ENCODE peak calls at places on chromosomes 3 and 15, in nine cellular contexts. A is trophoblast cell, J is tibial artery, G is heart right ventricle, L is OCI-LY7, P is Panc1, R is pancreas, T is lower lobe of right lung, S is left ventricle myocardium inferior. Y is an unnamed sample.

GRCh38 chr3:32743934-32744333 is 58.9 kb downstream of the CNOT10 start:
- DNase-seq in T (no peak), J (no peak), P (no peak), S (no peak), R (no peak), L (no peak), A (peak; percentile 64), G (no peak), Y (no peak)

GRCh38 chr3:159586587-159587202 is 401.9 kb upstream of the IL12A start:
- DNase-seq in L (no peak), S (no peak), T (no peak), P (no peak), G (no peak), J (no peak), A (peak; percentile 24), R (no peak), Y (no peak)

GRCh38 chr3:101939391-101939790 is 90.1 kb downstream of the NFKBIZ start:
- DNase-seq in J (no peak), A (no peak), R (no peak), S (no peak), P (no peak), T (no peak), L (no peak), G (no peak), Y (no peak)

GRCh38 chr3:112557980-112558379 is 3.8 kb downstream of the ATG3 start:
- DNase-seq in A (no peak), G (no peak), L (no peak), S (no peak), P (no peak), T (no peak), J (no peak), R (no peak), Y (no peak)

GRCh38 chr3:149813367-149814281 is 609 bp downstream of the RNF13 start:
- DNase-seq in R (no peak), S (no peak), A (peak; percentile 93), G (peak; percentile 15), L (peak; percentile 32), P (no peak), J (no peak), T (no peak), Y (peak; percentile 11)

GRCh38 chr15:84799511-84800187 is 17.5 kb upstream of the ALPK3 start:
- DNase-seq in J (no peak), R (no peak), P (no peak), G (no peak), A (no peak), S (no peak), L (no peak), T (no peak), Y (no peak)

GRCh38 chr3:66038726-66039589 is at the start of gene MAGI1:
- DNase-seq in G (peak; percentile 94), S (peak; percentile 87), P (peak; percentile 79), A (peak; percentile 79), J (peak; percentile 95), L (peak; percentile 81), R (peak; percentile 91), T (peak; percentile 89), Y (no peak)

GRCh38 chr3:156491192-156491591 is 63.7 kb downstream of the SSR3 start:
- DNase-seq in R (no peak), L (no peak), J (no peak), P (no peak), T (no peak), G (no peak), S (no peak), A (no peak), Y (no peak)

GRCh38 chr3:108420926-108421325 is 89.5 kb downstream of the MYH15 start:
- DNase-seq in R (no peak), T (no peak), L (no peak), J (no peak), P (no peak), G (no peak), A (peak; percentile 66), S (no peak), Y (no peak)

GRCh38 chr3:20849975-20850374 is 664.0 kb upstream of the SGO1 start:
- DNase-seq in G (no peak), T (no peak), P (no peak), L (no peak), J (no peak), S (no peak), R (no peak), A (no peak), Y (no peak)

GRCh38 chr3:189677667-189678066 is 46.5 kb downstream of the TP63 start:
- DNase-seq in G (no peak), P (no peak), T (no peak), A (no peak), L (no peak), J (no peak), S (no peak), R (no peak), Y (no peak)

GRCh38 chr3:73727117-73727802 is 102.5 kb upstream of the PDZRN3 start:
- DNase-seq in L (no peak), P (no peak), S (no peak), G (no peak), J (no peak), T (no peak), R (no peak), A (peak; percentile 42), Y (no peak)

GRCh38 chr15:33500432-33500831 is 189.7 kb downstream of the RYR3 start:
- DNase-seq in P (no peak), T (no peak), R (no peak), S (no peak), A (no peak), L (no peak), G (no peak), J (no peak), Y (no peak)

GRCh38 chr15:98787936-98788757 is 139.8 kb downstream of the IGF1R start:
- DNase-seq in T (peak; percentile 49), G (no peak), L (no peak), P (no peak), J (no peak), S (no peak), A (peak; percentile 48), R (no peak), Y (no peak)

GRCh38 chr3:39978293-39978692 is 168.9 kb downstream of the MYRIP start:
- DNase-seq in T (no peak), J (no peak), P (no peak), A (no peak), L (no peak), S (no peak), G (no peak), R (no peak), Y (no peak)

GRCh38 chr15:82538961-82539689 is 1.1 kb downstream of the RPS17 start:
- DNase-seq in L (no peak), P (no peak), J (no peak), G (no peak), R (no peak), A (no peak), S (no peak), T (no peak), Y (no peak)

GRCh38 chr3:69273895-69274294 is 112.0 kb downstream of the FRMD4B start:
- DNase-seq in T (no peak), P (no peak), G (no peak), A (peak; percentile 66), S (no peak), R (no peak), L (no peak), J (no peak), Y (no peak)

GRCh38 chr3:33718595-33718907 is 497 bp upstream of the CLASP2 start:
- DNase-seq in J (no peak), R (no peak), P (no peak), A (no peak), S (no peak), G (no peak), L (no peak), T (no peak), Y (no peak)

GRCh38 chr15:81069909-81070308 is 64.2 kb upstream of the CFAP161 start:
- DNase-seq in S (no peak), T (no peak), P (no peak), R (no peak), G (peak; percentile 25), J (no peak), L (no peak), A (no peak), Y (no peak)
- H3K4me1 ChIP-seq in S (peaks cover 28% of the 10 kb centered on the region), T (no peaks in the 10 kb centered on the region), P (no peaks in the 10 kb centered on the region), R (peaks cover 4% of the 10 kb centered on the region), G (peaks cover 3% of the 10 kb centered on the region), J (no peaks in the 10 kb centered on the region), L (no peaks in the 10 kb centered on the region), A (no peaks in the 10 kb centered on the region), Y (no peaks in the 10 kb centered on the region)

GRCh38 chr15:67361100-67361499 is 106.5 kb downstream of the IQCH start:
- DNase-seq in A (no peak), S (no peak), J (no peak), R (no peak), L (no peak), T (no peak), P (no peak), G (no peak), Y (no peak)

GRCh38 chr15:67358812-67359211 is 104.2 kb downstream of the IQCH start:
- DNase-seq in G (no peak), S (no peak), P (no peak), A (no peak), J (no peak), T (no peak), R (peak; percentile 64), L (no peak), Y (no peak)

GRCh38 chr15:67359431-67360082 is 105.0 kb downstream of the IQCH start:
- DNase-seq in J (no peak), L (no peak), T (no peak), S (no peak), G (no peak), A (no peak), R (no peak), P (no peak), Y (no peak)
- H3K27ac ChIP-seq in J (no peak overlapping the region), L (no peak overlapping the region), T (no peak overlapping the region), S (no peak overlapping the region), G (no peak overlapping the region), A (no peak overlapping the region), R (peak overlapping the region; percentile 87), P (no peak overlapping the region), Y (no peak overlapping the region)

DNA sequence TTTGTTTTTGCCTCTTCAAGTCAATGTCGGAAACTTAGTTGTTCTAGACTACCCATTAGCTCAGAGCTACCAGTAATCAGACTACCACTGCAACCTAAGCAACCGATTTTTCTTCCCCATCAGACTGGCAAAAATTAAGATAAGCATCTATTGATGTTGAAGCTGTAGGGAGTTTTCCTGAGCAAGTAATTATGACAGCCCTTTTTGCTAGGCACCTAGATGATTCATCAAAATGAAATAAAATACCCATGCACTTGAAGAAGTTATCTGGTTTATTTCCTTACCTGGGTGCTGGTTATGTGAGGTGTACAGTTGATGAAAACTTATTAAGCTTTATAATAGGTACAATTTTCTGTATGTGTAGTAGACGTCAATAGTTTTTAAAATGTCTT is 554 bp upstream of the COMMD4 start:
- DNase-seq in L (no peak), J (no peak), S (no peak), T (no peak), P (no peak), A (no peak), R (no peak), G (no peak), Y (no peak)
- H3K4me3 ChIP-seq in L (peak overlapping the region; percentile 93), J (peak overlapping the region; percentile 63), S (peak overlapping the region; percentile 98), T (peak overlapping the region; percentile 93), P (peak overlapping the region; percentile 78), A (no peak overlapping the region), R (no peak overlapping the region), G (peak overlapping the region; percentile 73), Y (peak overlapping the region; percentile 47)

DNA sequence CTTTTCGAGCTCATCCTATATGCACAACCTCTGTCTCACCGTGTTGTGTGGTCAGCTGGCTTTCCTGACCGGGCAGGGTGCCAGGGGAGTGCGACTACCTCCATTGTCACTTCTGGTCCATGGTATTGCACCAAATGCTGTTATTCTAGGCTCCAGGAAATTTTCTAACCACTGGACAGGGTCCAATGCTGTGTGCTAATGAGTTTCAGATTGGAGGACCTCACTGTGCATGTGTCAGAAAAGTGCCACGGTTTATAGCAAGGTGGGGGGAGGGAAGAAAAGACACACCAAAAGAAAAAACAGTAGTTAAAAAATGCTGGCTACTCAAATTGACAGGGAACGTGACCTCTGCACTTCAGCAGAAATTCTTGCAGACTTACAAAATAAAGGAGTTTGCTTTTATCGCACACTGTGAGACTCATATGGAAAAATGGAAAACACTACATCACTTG is 480.1 kb downstream of the FOXP1 start:
- DNase-seq in G (peak; percentile 76), T (peak; percentile 56), R (peak; percentile 59), A (no peak), J (no peak), S (peak; percentile 70), P (no peak), L (no peak), Y (no peak)
- H3K4me1 ChIP-seq in G (peaks cover 18% of the 10 kb centered on the region), T (peaks cover 66% of the 10 kb centered on the region), R (peaks cover 34% of the 10 kb centered on the region), A (peaks cover 6% of the 10 kb centered on the region), J (no peaks in the 10 kb centered on the region), S (peaks cover 75% of the 10 kb centered on the region), P (no peaks in the 10 kb centered on the region), L (no peaks in the 10 kb centered on the region), Y (peaks cover 82% of the 10 kb centered on the region)

Y was measured in CD4-positive, alpha-beta memory T cell.